ENCODE peak calls at places on chromosomes 5 and 9, in six cellular contexts. H is activated CD4-positive, alpha-beta memory T cell treated with anti-CD3 and anti-CD28 coated beads, Interleukin-2, amount 10 ng/mL, durations not matched to agents 7 days and 5 days; N is stromal cell of bone marrow; D is NCI-H510A treated with DMSO at 0.1 percent for 48 hours; R is naive thymus-derived CD4-positive, alpha-beta T cell; T is astrocyte of the spinal cord. K is an unnamed sample.
A peak's percentile ranks its signal among the peaks of the same experiment; 100 is the strongest.

GRCh38 chr5:180202939-180203573 is 6.0 kb downstream of the RASGEF1C start:
- DNase-seq in H (no peak), N (no peak), D (no peak), R (no peak), T (no peak), K (no peak)

GRCh38 chr5:9782806-9783560 is 152.8 kb upstream of the TAS2R1 start:
- DNase-seq in H (no peak), N (no peak), D (no peak), R (no peak), T (peak; percentile 25), K (no peak)

GRCh38 chr5:80192507-80193241 is 63.2 kb downstream of the SERINC5 start:
- DNase-seq in H (no peak), N (no peak), D (no peak), R (peak; percentile 61), T (no peak), K (no peak)

GRCh38 chr5:1516615-1517601 is 6.9 kb downstream of the LPCAT1 start:
- DNase-seq in H (peak; percentile 11), N (peak; percentile 55), D (no peak), R (no peak), T (peak; percentile 66), K (no peak)

GRCh38 chr5:51159164-51159563 is 224.1 kb upstream of the ISL1 start:
- DNase-seq in H (no peak), N (no peak), D (no peak), R (no peak), T (no peak), K (no peak)

GRCh38 chr5:138305797-138306196 is 25.8 kb downstream of the CDC25C start:
- DNase-seq in H (no peak), N (no peak), D (peak; percentile 66), R (no peak), T (no peak), K (no peak)

GRCh38 chr9:131276891-131277672 is 772 bp upstream of the FAM78A start:
- DNase-seq in H (peak; percentile 61), N (no peak), D (no peak), R (no peak), T (no peak), K (no peak)

GRCh38 chr9:133775951-133776905 is 38.1 kb upstream of the SARDH start:
- DNase-seq in H (no peak), N (no peak), D (no peak), R (no peak), T (no peak), K (no peak)

GRCh38 chr5:71596169-71596568 is 9.0 kb downstream of the MCCC2 start:
- DNase-seq in H (no peak), N (no peak), D (no peak), R (no peak), T (no peak), K (no peak)

GRCh38 chr9:36959681-36960574 is 74.1 kb downstream of the PAX5 start:
- DNase-seq in H (no peak), N (no peak), D (no peak), R (no peak), T (no peak), K (no peak)

GRCh38 chr9:78314953-78315870 is 18.3 kb downstream of the PSAT1 start:
- DNase-seq in H (peak; percentile 0), N (no peak), D (no peak), R (no peak), T (peak; percentile 56), K (no peak)

GRCh38 chr5:59264013-59264412 is 629.5 kb downstream of the PDE4D start:
- DNase-seq in H (no peak), N (no peak), D (no peak), R (no peak), T (no peak), K (no peak)

GRCh38 chr5:759111-759741 is 25.3 kb downstream of the ZDHHC11B start:
- DNase-seq in H (peak; percentile 38), N (no peak), D (peak; percentile 99), R (peak; percentile 37), T (no peak), K (no peak)

GRCh38 chr5:370311-370958 is 48.9 kb downstream of the AHRR start:
- DNase-seq in H (peak; percentile 14), N (no peak), D (no peak), R (no peak), T (no peak), K (no peak)

GRCh38 chr9:138022121-138022741 is 144.6 kb downstream of the CACNA1B start:
- DNase-seq in H (no peak), N (no peak), D (peak; percentile 76), R (no peak), T (no peak), K (peak; percentile 55)

GRCh38 chr5:35660451-35660850 is 42.8 kb downstream of the SPEF2 start:
- DNase-seq in H (no peak), N (no peak), D (no peak), R (no peak), T (no peak), K (no peak)

GRCh38 chr9:33184947-33185346 is 17.8 kb upstream of the B4GALT1 start:
- DNase-seq in H (no peak), N (no peak), D (no peak), R (no peak), T (no peak), K (no peak)

GRCh38 chr9:124840300-124840833 is 12.9 kb upstream of the WDR38 start:
- DNase-seq in H (no peak), N (no peak), D (no peak), R (no peak), T (no peak), K (no peak)

GRCh38 chr5:149210229-149210628 is 61.4 kb upstream of the AFAP1L1 start:
- DNase-seq in H (no peak), N (no peak), D (no peak), R (no peak), T (peak; percentile 76), K (no peak)

GRCh38 chr9:93130861-93131481 is 3.1 kb downstream of the NINJ1 start:
- DNase-seq in H (no peak), N (no peak), D (no peak), R (no peak), T (no peak), K (no peak)

GRCh38 chr5:151234476-151235238 is 10.8 kb upstream of the CCDC69 start:
- DNase-seq in H (peak; percentile 31), N (no peak), D (no peak), R (no peak), T (peak; percentile 50), K (no peak)

GRCh38 chr5:33726422-33727165 is 165.2 kb downstream of the ADAMTS12 start:
- DNase-seq in H (no peak), N (no peak), D (no peak), R (no peak), T (peak; percentile 46), K (no peak)

GRCh38 chr5:139381837-139382361 is 1.2 kb downstream of the SLC23A1 start:
- DNase-seq in H (no peak), N (no peak), D (no peak), R (no peak), T (no peak), K (no peak)

GRCh38 chr9:94870793-94871558 is 144.5 kb downstream of the AOPEP start:
- DNase-seq in H (peak; percentile 65), N (no peak), D (no peak), R (peak; percentile 89), T (no peak), K (no peak)

GRCh38 chr5:122846051-122846567 is 696 bp downstream of the SNX24 start:
- DNase-seq in H (no peak), N (no peak), D (no peak), R (no peak), T (peak; percentile 58), K (no peak)

GRCh38 chr9:90432951-90433350 is 209.7 kb downstream of the DIRAS2 start:
- DNase-seq in H (no peak), N (no peak), D (peak; percentile 63), R (no peak), T (no peak), K (no peak)

GRCh38 chr9:70668751-70669150 is 254.3 kb upstream of the KLF9 start:
- DNase-seq in H (no peak), N (peak; percentile 71), D (no peak), R (no peak), T (no peak), K (no peak)

GRCh38 chr9:37746448-37747270 is 6.9 kb upstream of the TRMT10B start:
- DNase-seq in H (no peak), N (no peak), D (no peak), R (no peak), T (no peak), K (no peak)

GRCh38 chr9:101625871-101626270 is 31.1 kb upstream of the PPP3R2 start:
- DNase-seq in H (no peak), N (peak; percentile 94), D (no peak), R (no peak), T (peak; percentile 1), K (no peak)

GRCh38 chr5:148384389-148384756 is 615 bp downstream of the FBXO38 start:
- DNase-seq in H (no peak), N (no peak), D (no peak), R (no peak), T (no peak), K (no peak)

GRCh38 chr9:107024193-107024592 is 161.2 kb downstream of the ZNF462 start:
- DNase-seq in H (no peak), N (no peak), D (no peak), R (no peak), T (no peak), K (no peak)

GRCh38 chr5:66001952-66002351 is 75.6 kb downstream of the ERBIN start:
- DNase-seq in H (no peak), N (no peak), D (no peak), R (no peak), T (no peak), K (no peak)

GRCh38 chr5:132449060-132449459 is 41.5 kb downstream of the IRF1 start:
- DNase-seq in H (no peak), N (no peak), D (no peak), R (no peak), T (no peak), K (no peak)

GRCh38 chr5:35339616-35340100 is 109.4 kb upstream of the PRLR start:
- DNase-seq in H (no peak), N (no peak), D (no peak), R (no peak), T (no peak), K (no peak)

GRCh38 chr9:7439355-7439978 is 360.1 kb downstream of the DMAC1 start:
- DNase-seq in H (no peak), N (peak; percentile 44), D (no peak), R (no peak), T (peak; percentile 30), K (no peak)

GRCh38 chr9:135247174-135247930 is 159.9 kb downstream of the OLFM1 start:
- DNase-seq in H (no peak), N (no peak), D (no peak), R (no peak), T (no peak), K (no peak)

GRCh38 chr9:78954286-78954685 is 617.5 kb upstream of the TLE4 start:
- DNase-seq in H (no peak), N (peak; percentile 19), D (no peak), R (no peak), T (peak; percentile 42), K (no peak)

GRCh38 chr9:87714819-87715218 is 11.1 kb upstream of the CTSL start:
- DNase-seq in H (no peak), N (peak; percentile 68), D (no peak), R (no peak), T (peak; percentile 73), K (no peak)

GRCh38 chr5:37840036-37840909 is at the start of gene GDNF:
- DNase-seq in H (no peak), N (peak; percentile 59), D (peak; percentile 50), R (no peak), T (peak; percentile 62), K (no peak)

K was measured in iPS DF 6.9.